ENCODE peak calls at places on chromosomes 11 and 22, in six cellular contexts. One of them, this sample, is unnamed.

GRCh38 chr22:29313126-29314071 is 2.1 kb downstream of the RASL10A start:
- DNase-seq in mucosa of gallbladder: no peak
- DNase-seq in stimulated activated CD4-positive, alpha-beta T cell treated with anti-CD3 and anti-CD28 coated beads, Interleukin-15, amount 100 ng/mL, for 24 hours: peak
- DNase-seq in mammary epithelial cell: no peak
- DNase-seq in CD8-positive, alpha-beta memory T cell: no peak
- DNase-seq in activated CD4-positive, alpha-beta T cell treated with anti-CD3 and anti-CD28 coated beads, Interleukin-2, amount 50 U/mL, for 24 hours: no peak
- DNase-seq in this sample: peak

GRCh38 chr11:104731890-104732289 is 166.4 kb downstream of the CASP12 start:
- DNase-seq in mucosa of gallbladder: no peak
- DNase-seq in stimulated activated CD4-positive, alpha-beta T cell treated with anti-CD3 and anti-CD28 coated beads, Interleukin-15, amount 100 ng/mL, for 24 hours: no peak
- DNase-seq in mammary epithelial cell: no peak
- DNase-seq in CD8-positive, alpha-beta memory T cell: no peak
- DNase-seq in activated CD4-positive, alpha-beta T cell treated with anti-CD3 and anti-CD28 coated beads, Interleukin-2, amount 50 U/mL, for 24 hours: no peak
- DNase-seq in this sample: no peak

GRCh38 chr11:60348116-60348515 is 21.1 kb downstream of the MS4A6E start:
- DNase-seq in mucosa of gallbladder: no peak
- DNase-seq in stimulated activated CD4-positive, alpha-beta T cell treated with anti-CD3 and anti-CD28 coated beads, Interleukin-15, amount 100 ng/mL, for 24 hours: no peak
- DNase-seq in mammary epithelial cell: no peak
- DNase-seq in CD8-positive, alpha-beta memory T cell: no peak
- DNase-seq in activated CD4-positive, alpha-beta T cell treated with anti-CD3 and anti-CD28 coated beads, Interleukin-2, amount 50 U/mL, for 24 hours: no peak
- DNase-seq in this sample: no peak

GRCh38 chr11:14907411-14908213 is 15.6 kb upstream of the CYP2R1 start:
- DNase-seq in mucosa of gallbladder: peak
- DNase-seq in stimulated activated CD4-positive, alpha-beta T cell treated with anti-CD3 and anti-CD28 coated beads, Interleukin-15, amount 100 ng/mL, for 24 hours: peak
- DNase-seq in mammary epithelial cell: peak
- DNase-seq in CD8-positive, alpha-beta memory T cell: peak
- DNase-seq in activated CD4-positive, alpha-beta T cell treated with anti-CD3 and anti-CD28 coated beads, Interleukin-2, amount 50 U/mL, for 24 hours: peak
- DNase-seq in this sample: peak

GRCh38 chr11:75706260-75706729 is 11.3 kb upstream of the MOGAT2 start:
- DNase-seq in mucosa of gallbladder: peak
- DNase-seq in stimulated activated CD4-positive, alpha-beta T cell treated with anti-CD3 and anti-CD28 coated beads, Interleukin-15, amount 100 ng/mL, for 24 hours: peak
- DNase-seq in mammary epithelial cell: peak
- DNase-seq in CD8-positive, alpha-beta memory T cell: peak
- DNase-seq in activated CD4-positive, alpha-beta T cell treated with anti-CD3 and anti-CD28 coated beads, Interleukin-2, amount 50 U/mL, for 24 hours: peak
- DNase-seq in this sample: peak

GRCh38 chr11:120343429-120343828 is 7.2 kb downstream of the ARHGEF12 start:
- DNase-seq in mucosa of gallbladder: no peak
- DNase-seq in stimulated activated CD4-positive, alpha-beta T cell treated with anti-CD3 and anti-CD28 coated beads, Interleukin-15, amount 100 ng/mL, for 24 hours: no peak
- DNase-seq in mammary epithelial cell: no peak
- DNase-seq in CD8-positive, alpha-beta memory T cell: no peak
- DNase-seq in activated CD4-positive, alpha-beta T cell treated with anti-CD3 and anti-CD28 coated beads, Interleukin-2, amount 50 U/mL, for 24 hours: no peak
- DNase-seq in this sample: no peak

GRCh38 chr22:46747646-46748045 is 9.6 kb upstream of the CERK start:
- DNase-seq in mucosa of gallbladder: no peak
- DNase-seq in stimulated activated CD4-positive, alpha-beta T cell treated with anti-CD3 and anti-CD28 coated beads, Interleukin-15, amount 100 ng/mL, for 24 hours: no peak
- DNase-seq in mammary epithelial cell: no peak
- DNase-seq in CD8-positive, alpha-beta memory T cell: no peak
- DNase-seq in activated CD4-positive, alpha-beta T cell treated with anti-CD3 and anti-CD28 coated beads, Interleukin-2, amount 50 U/mL, for 24 hours: no peak
- DNase-seq in this sample: no peak

GRCh38 chr11:75212463-75212862 is 28.1 kb upstream of the TPBGL start:
- DNase-seq in mucosa of gallbladder: no peak
- DNase-seq in stimulated activated CD4-positive, alpha-beta T cell treated with anti-CD3 and anti-CD28 coated beads, Interleukin-15, amount 100 ng/mL, for 24 hours: no peak
- DNase-seq in mammary epithelial cell: no peak
- DNase-seq in CD8-positive, alpha-beta memory T cell: no peak
- DNase-seq in activated CD4-positive, alpha-beta T cell treated with anti-CD3 and anti-CD28 coated beads, Interleukin-2, amount 50 U/mL, for 24 hours: no peak
- DNase-seq in this sample: no peak

GRCh38 chr11:116725434-116726221 is 47.2 kb downstream of the BUD13 start:
- DNase-seq in mucosa of gallbladder: no peak
- DNase-seq in stimulated activated CD4-positive, alpha-beta T cell treated with anti-CD3 and anti-CD28 coated beads, Interleukin-15, amount 100 ng/mL, for 24 hours: no peak
- DNase-seq in mammary epithelial cell: no peak
- DNase-seq in CD8-positive, alpha-beta memory T cell: no peak
- DNase-seq in activated CD4-positive, alpha-beta T cell treated with anti-CD3 and anti-CD28 coated beads, Interleukin-2, amount 50 U/mL, for 24 hours: no peak
- DNase-seq in this sample: peak

GRCh38 chr11:70167120-70167519 is 36.0 kb upstream of the FADD start:
- DNase-seq in mucosa of gallbladder: no peak
- DNase-seq in stimulated activated CD4-positive, alpha-beta T cell treated with anti-CD3 and anti-CD28 coated beads, Interleukin-15, amount 100 ng/mL, for 24 hours: no peak
- DNase-seq in mammary epithelial cell: no peak
- DNase-seq in CD8-positive, alpha-beta memory T cell: no peak
- DNase-seq in activated CD4-positive, alpha-beta T cell treated with anti-CD3 and anti-CD28 coated beads, Interleukin-2, amount 50 U/mL, for 24 hours: no peak
- DNase-seq in this sample: no peak

GRCh38 chr11:101987370-101987769 is 59.9 kb upstream of the CFAP300 start:
- DNase-seq in mucosa of gallbladder: no peak
- DNase-seq in stimulated activated CD4-positive, alpha-beta T cell treated with anti-CD3 and anti-CD28 coated beads, Interleukin-15, amount 100 ng/mL, for 24 hours: no peak
- DNase-seq in mammary epithelial cell: no peak
- DNase-seq in CD8-positive, alpha-beta memory T cell: no peak
- DNase-seq in activated CD4-positive, alpha-beta T cell treated with anti-CD3 and anti-CD28 coated beads, Interleukin-2, amount 50 U/mL, for 24 hours: no peak
- DNase-seq in this sample: no peak

This sample was measured in GM03348.